ENCODE peak calls at places on chromosomes 6 and 20, in six cellular contexts. B is K562, K is GM12878, L is GM12891, P is HepG2, Z is H1. N is an unnamed sample.

GRCh38 chr20:5745416-5745968 is 4.7 kb upstream of the SHLD1 start:
- DNase-seq in L (no peak), Z (no peak), B (no peak), K (no peak), P (no peak), N (no peak)

GRCh38 chr6:163806761-163807499 is 392.4 kb downstream of the QKI start:
- DNase-seq in P (no peak), Z (no peak), L (no peak), B (peak), K (no peak), N (no peak)

GRCh38 chr6:24760210-24760609 is 14.5 kb upstream of the GMNN start:
- DNase-seq in B (no peak), P (no peak), K (no peak), L (no peak), Z (no peak), N (no peak)

GRCh38 chr6:151461673-151462072 is 9.7 kb upstream of the RMND1 start:
- DNase-seq in L (no peak), P (no peak), B (no peak), K (no peak), Z (no peak), N (no peak)

GRCh38 chr6:106750146-106750900 is 120.9 kb downstream of the QRSL1 start:
- DNase-seq in P (no peak), K (no peak), Z (no peak), L (no peak), B (no peak), N (no peak)

GRCh38 chr20:58481541-58482021 is 33.6 kb downstream of the APCDD1L start:
- DNase-seq in B (peak), K (no peak), L (peak), Z (peak), P (peak), N (no peak)

GRCh38 chr6:11964729-11965128 is 47.4 kb upstream of the HIVEP1 start:
- DNase-seq in L (no peak), B (no peak), K (no peak), P (no peak), Z (no peak), N (no peak)

GRCh38 chr6:111661541-111662041 is 55.9 kb upstream of the TRAF3IP2 start:
- DNase-seq in L (no peak), K (no peak), P (no peak), B (no peak), Z (peak), N (no peak)

GRCh38 chr6:99099243-99099642 is 151.5 kb upstream of the FBXL4 start:
- DNase-seq in B (no peak), Z (no peak), P (no peak), K (no peak), L (no peak), N (no peak)

DNA sequence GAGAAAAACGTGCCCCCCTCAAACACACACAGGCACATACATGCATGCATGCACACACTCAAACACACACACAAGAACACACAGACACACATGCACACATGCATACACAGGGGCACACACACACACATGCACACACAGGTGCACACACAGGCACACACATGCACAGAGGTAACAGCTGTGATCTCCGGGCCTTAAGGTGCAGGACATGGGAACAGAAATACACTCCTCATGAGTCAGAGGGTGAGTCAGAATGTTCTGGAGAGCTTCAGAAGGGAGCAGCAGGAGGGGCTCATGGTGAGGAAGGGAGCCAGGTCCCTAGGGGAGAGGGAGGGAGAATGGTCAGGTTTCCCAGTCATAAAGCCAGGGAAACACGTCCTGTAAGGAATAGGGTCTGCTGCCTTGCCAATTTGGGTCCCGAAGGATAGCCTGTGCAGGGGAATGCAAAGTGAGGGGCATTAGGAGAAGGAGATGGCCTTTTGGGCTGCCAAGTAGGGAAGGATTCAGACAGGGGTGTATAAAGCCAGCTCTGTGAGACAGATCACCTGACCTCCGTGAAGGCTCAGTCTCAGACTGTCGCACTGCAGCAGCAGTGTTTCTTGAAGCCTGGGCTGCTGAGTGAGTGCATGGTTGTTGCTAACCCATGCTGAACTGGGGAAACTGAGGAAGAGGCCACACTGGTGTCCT is 123.9 kb downstream of the MAFB start:
- DNase-seq in K (no peak), L (no peak), Z (no peak), B (no peak), P (no peak), N (no peak)
- TF ChIP-seq TAF1 in K (no peak), L (no peak), Z (no peak), B (no peak), P (no peak), N (no peak)

GRCh38 chr6:73514746-73515110 is 6.1 kb downstream of the EEF1A1 start:
- DNase-seq in P (no peak), Z (no peak), B (no peak), L (no peak), K (no peak), N (no peak)

GRCh38 chr6:73515204-73516101 is 5.4 kb downstream of the EEF1A1 start:
- DNase-seq in Z (no peak), P (peak), K (no peak), B (peak), L (no peak), N (no peak)

GRCh38 chr6:73511796-73512195 is 9.0 kb downstream of the EEF1A1 start:
- DNase-seq in B (no peak), K (no peak), L (no peak), P (no peak), Z (no peak), N (no peak)

GRCh38 chr6:73516712-73517489 is 3.9 kb downstream of the EEF1A1 start:
- DNase-seq in B (no peak), P (no peak), L (no peak), K (no peak), Z (no peak), N (no peak)

GRCh38 chr6:73513496-73513854 is 7.4 kb downstream of the EEF1A1 start:
- DNase-seq in K (no peak), L (no peak), Z (no peak), P (no peak), B (no peak), N (no peak)
- TF ChIP-seq POLR2A in K (no peak), L (no peak), Z (no peak), P (no peak), B (no peak), N (no peak)

GRCh38 chr6:9732056-9732455 is 682.8 kb downstream of the TFAP2A start:
- DNase-seq in B (no peak), P (no peak), L (no peak), Z (no peak), K (no peak), N (no peak)
- TF ChIP-seq TAF1 in B (no peak), P (no peak), L (no peak), Z (no peak), K (no peak), N (no peak)

GRCh38 chr6:31158140-31158862 is at the start of gene TCF19:
- DNase-seq in K (peak), P (peak), B (peak), Z (peak), L (peak), N (peak)
- TF ChIP-seq POLR2A in K (peak), P (no peak), B (no peak), Z (no peak), L (no peak), N (peak)

GRCh38 chr6:90466191-90466940 is 120.5 kb downstream of the MAP3K7 start:
- DNase-seq in B (peak), P (no peak), Z (no peak), K (no peak), L (no peak), N (no peak)
- TF ChIP-seq TAF1 in B (no peak), P (no peak), Z (no peak), K (no peak), L (no peak), N (no peak)

GRCh38 chr6:119568580-119568979 is 219.0 kb upstream of the MAN1A1 start:
- DNase-seq in K (no peak), L (no peak), B (no peak), Z (no peak), P (no peak), N (no peak)

GRCh38 chr6:119565893-119566292 is 216.3 kb upstream of the MAN1A1 start:
- DNase-seq in K (no peak), Z (no peak), B (no peak), L (no peak), P (no peak), N (no peak)

GRCh38 chr6:119562168-119562567 is 212.6 kb upstream of the MAN1A1 start:
- DNase-seq in K (no peak), Z (no peak), P (no peak), B (no peak), L (no peak), N (no peak)

DNA sequence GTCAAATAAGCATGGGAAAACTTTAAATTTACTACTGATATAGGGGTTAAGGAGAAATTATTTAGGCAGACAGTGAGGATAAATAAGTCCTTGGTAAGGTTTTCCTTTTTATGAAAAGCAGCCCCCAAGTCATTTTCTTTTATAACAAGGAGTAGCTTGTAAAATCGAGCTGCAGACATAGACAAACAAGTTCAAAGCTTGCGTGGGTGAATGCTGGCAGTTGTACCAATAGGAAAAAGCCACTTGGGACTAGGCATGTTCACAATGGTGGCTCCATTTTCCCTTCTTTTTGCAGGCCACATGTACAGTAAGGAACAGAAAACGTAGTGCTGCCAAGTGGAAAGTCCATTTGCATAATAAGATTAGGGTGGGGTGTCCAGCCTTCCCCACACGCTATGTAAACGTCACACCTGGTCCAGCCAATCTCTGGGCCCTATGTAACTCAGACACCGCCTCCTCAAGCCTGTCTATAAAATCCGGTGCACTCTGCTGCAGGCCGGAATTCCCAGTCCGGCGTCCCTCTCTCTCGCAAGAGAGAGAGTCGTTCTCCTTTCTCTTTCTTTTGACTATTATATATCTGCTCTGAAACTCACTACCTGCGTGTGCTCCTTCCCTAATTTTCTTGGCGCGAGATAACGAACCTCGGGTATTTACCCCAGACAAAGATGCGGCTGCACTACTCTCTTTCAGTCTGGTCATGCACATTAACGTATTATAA is 217.1 kb upstream of the MAN1A1 start:
- DNase-seq in Z (no peak), B (peak), K (no peak), P (no peak), L (no peak), N (no peak)
- TF ChIP-seq POLR2A in Z (no peak), B (peak), K (no peak), P (no peak), L (no peak), N (no peak)

GRCh38 chr6:90928051-90928450 is 341.2 kb upstream of the MAP3K7 start:
- DNase-seq in Z (no peak), K (no peak), P (no peak), L (no peak), B (no peak), N (no peak)
- TF ChIP-seq TAF1 in Z (no peak), K (no peak), P (no peak), L (no peak), B (no peak), N (no peak)

GRCh38 chr20:63775096-63775978 is 35.8 kb downstream of the SLC2A4RG start:
- DNase-seq in B (peak), P (no peak), Z (no peak), L (no peak), K (no peak), N (no peak)
- TF ChIP-seq POLR2A in B (no peak), P (no peak), Z (no peak), L (no peak), K (no peak), N (no peak)

DNA sequence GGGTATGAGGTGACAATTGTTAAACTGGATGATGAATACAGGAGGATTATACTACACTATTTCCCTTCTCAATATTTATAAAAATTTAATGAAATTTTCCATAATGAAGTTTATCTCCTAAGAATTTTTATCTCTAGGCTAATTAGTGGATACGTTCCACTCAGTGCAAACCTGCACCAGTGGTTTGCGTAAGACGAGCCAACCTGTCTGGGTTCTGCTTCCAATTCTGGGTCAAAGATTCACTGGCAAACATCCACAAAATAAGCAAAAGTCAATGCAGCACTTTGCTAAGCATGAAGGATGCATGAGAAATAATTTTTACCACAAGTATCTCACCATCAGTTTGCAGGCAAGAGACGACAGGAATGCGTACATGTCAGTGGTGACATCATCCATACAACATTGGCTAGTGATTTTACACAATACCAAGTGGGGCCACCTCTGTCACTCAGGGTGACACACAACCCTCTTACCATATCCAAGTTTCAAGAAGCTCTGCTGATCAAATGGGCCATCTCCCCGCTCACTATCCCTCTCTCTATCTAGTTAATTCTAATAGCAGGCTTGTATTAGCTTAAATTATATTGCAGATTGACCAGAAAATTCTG is 51.7 kb downstream of the FAM50B start:
- DNase-seq in Z (no peak), B (no peak), L (no peak), P (peak), K (no peak), N (no peak)
- TF ChIP-seq TAF1 in Z (no peak), B (no peak), L (no peak), P (no peak), K (no peak), N (no peak)

GRCh38 chr6:33787336-33787953 is 1.5 kb downstream of the LEMD2 start:
- DNase-seq in K (no peak), L (no peak), P (no peak), Z (no peak), B (peak), N (no peak)

GRCh38 chr6:33788694-33789549 is at the start of gene LEMD2:
- DNase-seq in B (peak), K (peak), Z (peak), L (peak), P (peak), N (peak)

GRCh38 chr6:33789550-33789895 is 593 bp upstream of the LEMD2 start:
- DNase-seq in Z (no peak), K (no peak), L (no peak), B (no peak), P (no peak), N (no peak)

GRCh38 chr6:33786736-33787135 is 2.2 kb downstream of the LEMD2 start:
- DNase-seq in P (no peak), B (no peak), K (no peak), Z (no peak), L (no peak), N (no peak)

GRCh38 chr6:33787954-33788693 is 806 bp downstream of the LEMD2 start:
- DNase-seq in K (peak), P (peak), L (peak), B (peak), Z (no peak), N (peak)
- TF ChIP-seq POLR2A in K (peak), P (peak), L (peak), B (peak), Z (peak), N (peak)